ENCODE peak calls at places on chromosome 19, in eight cellular contexts. Z is GM23248, K is dermis microvascular lymphatic vessel endothelial cell, E is iris pigment epithelial cell, B is NCI-H1105 treated with DMSO at 0.1 percent for 48 hours, X is substantia nigra, M is C1 segment of cervical spinal cord, O is right lobe of liver. F is an unnamed sample.

GRCh38 chr19:12838893-12839656 is 760 bp downstream of the MAST1 start:
- DNase-seq in K (no peak), O (no peak), E (no peak), Z (no peak), M (no peak), X (no peak), B (no peak), F (no peak)

GRCh38 chr19:33299061-33299665 is 3.2 kb downstream of the CEBPA start:
- DNase-seq in M (no peak), O (peak; percentile 55), B (no peak), Z (no peak), X (no peak), E (no peak), K (no peak), F (no peak)

GRCh38 chr19:800360-801029 is 3.2 kb downstream of the PTBP1 start:
- DNase-seq in Z (peak; percentile 74), K (peak; percentile 42), M (no peak), E (peak; percentile 67), O (peak; percentile 82), X (no peak), B (no peak), F (no peak)

GRCh38 chr19:44684892-44685847 is 13.8 kb upstream of the CEACAM16 start:
- DNase-seq in B (no peak), M (no peak), X (no peak), Z (peak; percentile 93), K (peak; percentile 93), O (no peak), E (peak; percentile 82), F (no peak)

GRCh38 chr19:18853755-18854427 is 22.1 kb downstream of the UPF1 start:
- DNase-seq in O (no peak), K (no peak), B (no peak), X (no peak), M (peak; percentile 16), E (no peak), Z (no peak), F (peak; percentile 56)

GRCh38 chr19:46963093-46963734 is 56.4 kb upstream of the NPAS1 start:
- DNase-seq in E (peak; percentile 89), O (no peak), B (no peak), K (peak; percentile 73), M (no peak), X (no peak), Z (peak; percentile 96), F (no peak)

GRCh38 chr19:43735957-43736356 is 18.8 kb downstream of the SMG9 start:
- DNase-seq in M (no peak), K (no peak), E (peak; percentile 72), Z (peak; percentile 45), B (no peak), O (no peak), X (no peak), F (no peak)

GRCh38 chr19:49387936-49388372 is at the start of gene KASH5:
- DNase-seq in M (peak; percentile 24), X (peak; percentile 30), K (peak; percentile 80), O (peak; percentile 92), B (no peak), Z (no peak), E (peak; percentile 29), F (peak; percentile 92)

GRCh38 chr19:39842693-39843435 is 3.3 kb downstream of the FBL start:
- DNase-seq in E (no peak), B (no peak), M (no peak), O (no peak), K (no peak), X (no peak), Z (no peak), F (no peak)

GRCh38 chr19:50410109-50410508 is 8.6 kb upstream of the SPIB start:
- DNase-seq in M (no peak), E (no peak), Z (no peak), X (no peak), B (no peak), K (no peak), O (no peak), F (no peak)

GRCh38 chr19:17079710-17080440 is 4.3 kb downstream of the MYO9B start:
- DNase-seq in X (peak; percentile 80), O (no peak), B (no peak), K (peak; percentile 91), Z (peak; percentile 100), E (peak; percentile 99), M (peak; percentile 78), F (no peak)

GRCh38 chr19:30896551-30896950 is 452.7 kb downstream of the TSHZ3 start:
- DNase-seq in O (no peak), E (no peak), K (no peak), X (no peak), B (no peak), M (no peak), Z (no peak), F (no peak)

GRCh38 chr19:13923194-13923987 is 14.8 kb downstream of the PODNL1 start:
- DNase-seq in E (no peak), K (no peak), M (no peak), O (no peak), B (no peak), X (no peak), Z (no peak), F (no peak)

GRCh38 chr19:45613926-45614725 is 12.1 kb upstream of the GPR4 start:
- DNase-seq in B (no peak), O (no peak), E (peak; percentile 96), K (peak; percentile 92), X (no peak), M (no peak), Z (peak; percentile 97), F (no peak)

GRCh38 chr19:51186323-51186722 is 38.6 kb upstream of the CD33 start:
- DNase-seq in Z (no peak), O (no peak), X (no peak), K (no peak), M (no peak), B (no peak), E (no peak), F (no peak)

GRCh38 chr19:22595918-22596341 is 38.2 kb upstream of the ZNF492 start:
- DNase-seq in O (peak; percentile 62), B (no peak), K (no peak), X (no peak), M (no peak), E (no peak), Z (no peak), F (no peak)

GRCh38 chr19:10817291-10818038 is 18.5 kb downstream of the TMED1 start:
- DNase-seq in X (no peak), M (no peak), Z (peak; percentile 99), K (no peak), B (no peak), E (peak; percentile 95), O (no peak), F (no peak)

GRCh38 chr19:17703823-17704463 is 15.3 kb upstream of the MAP1S start:
- DNase-seq in K (peak; percentile 77), M (peak; percentile 56), Z (peak; percentile 63), E (peak; percentile 70), X (peak; percentile 11), B (no peak), O (no peak), F (peak; percentile 74)

GRCh38 chr19:46515879-46516350 is 20.2 kb upstream of the PNMA8B start:
- DNase-seq in M (no peak), O (no peak), K (peak; percentile 35), B (peak; percentile 32), E (peak; percentile 47), X (no peak), Z (peak; percentile 74), F (no peak)

GRCh38 chr19:16416574-16416973 is 55.2 kb downstream of the EPS15L1 start:
- DNase-seq in X (no peak), O (no peak), Z (no peak), K (no peak), B (no peak), M (no peak), E (peak; percentile 24), F (no peak)

GRCh38 chr19:3025516-3025890 is 3.6 kb downstream of the TLE2 start:
- DNase-seq in X (no peak), B (no peak), Z (no peak), M (no peak), E (no peak), O (no peak), K (no peak), F (no peak)

GRCh38 chr19:16325671-16326400 is 1.2 kb downstream of the KLF2 start:
- DNase-seq in K (peak; percentile 34), E (no peak), Z (peak; percentile 77), X (no peak), M (no peak), B (peak; percentile 77), O (peak; percentile 56), F (peak; percentile 76)

GRCh38 chr19:6890421-6890913 is 3.1 kb downstream of the ADGRE1 start:
- DNase-seq in E (no peak), B (no peak), O (no peak), X (no peak), K (no peak), Z (no peak), M (no peak), F (no peak)

GRCh38 chr19:23867895-23868294 is 46.8 kb upstream of the ZNF726 start:
- DNase-seq in X (no peak), Z (peak; percentile 5), M (no peak), O (no peak), E (no peak), K (no peak), B (no peak), F (no peak)